ENCODE peak calls at places on chromosome 20, in seven cellular contexts. K is head of caudate nucleus, O is HT1080, F is progenitor cell of endocrine pancreas, S is amygdala, Y is NCI-H446, W is NCI-H1436. H is an unnamed sample.

GRCh38 chr20:38692436-38693411 is 31.6 kb upstream of the SLC32A1 start:
- DNase-seq in K (peak; percentile 58), O (peak; percentile 17), F (peak; percentile 75), S (peak; percentile 22), Y (no peak), W (peak; percentile 53), H (peak; percentile 70)

GRCh38 chr20:62126141-62126540 is 3.9 kb downstream of the LSM14B start:
- DNase-seq in K (no peak), O (no peak), F (no peak), S (no peak), Y (no peak), W (no peak), H (no peak)

GRCh38 chr20:47360207-47360488 is 3.6 kb upstream of the ZMYND8 start:
- DNase-seq in K (no peak), O (no peak), F (no peak), S (no peak), Y (peak; percentile 66), W (no peak), H (no peak)

GRCh38 chr20:60338556-60338955 is 380.3 kb downstream of the CDH26 start:
- DNase-seq in K (no peak), O (no peak), F (no peak), S (no peak), Y (no peak), W (no peak), H (no peak)

GRCh38 chr20:51703446-51704287 is 64.5 kb downstream of the ATP9A start:
- DNase-seq in K (no peak), O (no peak), F (no peak), S (no peak), Y (no peak), W (no peak), H (no peak)

GRCh38 chr20:3854462-3854870 is 7.8 kb downstream of the MAVS start:
- DNase-seq in K (no peak), O (no peak), F (no peak), S (no peak), Y (no peak), W (no peak), H (no peak)

GRCh38 chr20:46358336-46359058 is 47.9 kb downstream of the ELMO2 start:
- DNase-seq in K (no peak), O (no peak), F (no peak), S (no peak), Y (no peak), W (no peak), H (no peak)

GRCh38 chr20:40689943-40690835 is 1.2 kb upstream of the MAFB start:
- DNase-seq in K (peak; percentile 93), O (peak; percentile 61), F (peak; percentile 91), S (peak; percentile 90), Y (peak; percentile 90), W (peak; percentile 10), H (peak; percentile 65)

GRCh38 chr20:42093542-42094440 is 475.6 kb upstream of the CHD6 start:
- DNase-seq in K (no peak), O (no peak), F (no peak), S (no peak), Y (no peak), W (no peak), H (no peak)

GRCh38 chr20:38040276-38040675 is 6.7 kb downstream of the RPRD1B start:
- DNase-seq in K (no peak), O (no peak), F (no peak), S (no peak), Y (no peak), W (no peak), H (no peak)

GRCh38 chr20:10453241-10453640 is 18.1 kb downstream of the SLX4IP start:
- DNase-seq in K (no peak), O (no peak), F (no peak), S (no peak), Y (no peak), W (no peak), H (no peak)

GRCh38 chr20:43717616-43717995 is 9.2 kb downstream of the GTSF1L start:
- DNase-seq in K (no peak), O (no peak), F (no peak), S (no peak), Y (no peak), W (no peak), H (no peak)

GRCh38 chr20:33007376-33008335 is at the start of gene BPIFB2:
- DNase-seq in K (no peak), O (no peak), F (no peak), S (no peak), Y (no peak), W (no peak), H (no peak)

GRCh38 chr20:51021067-51022025 is 1.6 kb downstream of the KCNG1 start:
- DNase-seq in K (no peak), O (peak; percentile 61), F (no peak), S (no peak), Y (peak; percentile 45), W (no peak), H (peak; percentile 31)

GRCh38 chr20:62804021-62804631 is 509 bp upstream of the OGFR start:
- DNase-seq in K (no peak), O (no peak), F (no peak), S (peak; percentile 32), Y (no peak), W (peak; percentile 29), H (no peak)

GRCh38 chr20:48273843-48274242 is 488.6 kb upstream of the SULF2 start:
- DNase-seq in K (no peak), O (no peak), F (no peak), S (no peak), Y (no peak), W (no peak), H (no peak)

GRCh38 chr20:44073675-44074071 is 113.3 kb downstream of the JPH2 start:
- DNase-seq in K (no peak), O (no peak), F (peak; percentile 2), S (no peak), Y (no peak), W (no peak), H (no peak)

GRCh38 chr20:9912858-9913434 is 74.1 kb upstream of the PAK5 start:
- DNase-seq in K (peak; percentile 59), O (peak; percentile 41), F (peak; percentile 38), S (peak; percentile 6), Y (peak; percentile 39), W (peak; percentile 12), H (peak; percentile 40)

GRCh38 chr20:9269280-9269971 is 200.5 kb downstream of the PLCB4 start:
- DNase-seq in K (no peak), O (no peak), F (no peak), S (no peak), Y (no peak), W (no peak), H (no peak)

GRCh38 chr20:64146301-64146935 is 17.8 kb upstream of the MYT1 start:
- DNase-seq in K (peak; percentile 28), O (no peak), F (no peak), S (no peak), Y (no peak), W (peak; percentile 67), H (no peak)

GRCh38 chr20:58481541-58482021 is 33.6 kb downstream of the APCDD1L start:
- DNase-seq in K (peak; percentile 73), O (no peak), F (peak; percentile 30), S (peak; percentile 2), Y (no peak), W (no peak), H (peak; percentile 41)